ENCODE peak calls at places on chromosome 18, in ten cellular contexts. B is astrocyte, Z is MM.1S, M is HepG2, W is fibroblast of lung, R is PC-9, V is HCT116, I is hepatocyte, Y is endothelial cell of umbilical vein, L is neural progenitor cell. E is an unnamed sample.
A peak's percentile ranks its signal among the peaks of the same experiment; 100 is the strongest.

GRCh38 chr18:79988925-79989361 is 580 bp upstream of the TXNL4A start:
- DNase-seq in B (peak; percentile 44), Z (no peak), M (no peak), W (peak; percentile 66), R (peak; percentile 32), V (no peak), I (peak; percentile 69), Y (no peak), L (peak; percentile 66), E (peak; percentile 50)

GRCh38 chr18:60411715-60412114 is 39.1 kb upstream of the MC4R start:
- DNase-seq in B (no peak), Z (no peak), M (no peak), W (no peak), R (no peak), V (peak; percentile 15), I (peak; percentile 7), Y (no peak), L (peak; percentile 21), E (peak; percentile 16)

GRCh38 chr18:46406539-46406932 is 250.5 kb downstream of the LOXHD1 start:
- DNase-seq in B (no peak), Z (no peak), M (no peak), W (no peak), R (no peak), V (no peak), I (no peak), Y (no peak), L (no peak), E (no peak)

GRCh38 chr18:45638544-45638943 is 23.3 kb downstream of the SLC14A2 start:
- DNase-seq in B (no peak), Z (no peak), M (no peak), W (no peak), R (no peak), V (no peak), I (no peak), Y (no peak), L (no peak), E (no peak)

GRCh38 chr18:76633504-76634259 is 138.6 kb upstream of the ZNF516 start:
- DNase-seq in B (no peak), Z (no peak), M (no peak), W (no peak), R (no peak), V (no peak), I (no peak), Y (no peak), L (no peak), E (peak; percentile 19)

GRCh38 chr18:34094148-34094547 is 130.6 kb downstream of the NOL4 start:
- DNase-seq in B (no peak), Z (no peak), M (no peak), W (no peak), R (no peak), V (no peak), I (no peak), Y (no peak), L (no peak), E (no peak)

GRCh38 chr18:74631242-74632087 is 33.8 kb downstream of the ZNF407 start:
- DNase-seq in B (peak; percentile 44), Z (no peak), M (no peak), W (peak; percentile 76), R (no peak), V (no peak), I (no peak), Y (peak; percentile 61), L (no peak), E (no peak)

GRCh38 chr18:49460958-49461601 is 635 bp upstream of the DYM start:
- DNase-seq in B (peak; percentile 10), Z (no peak), M (no peak), W (no peak), R (no peak), V (no peak), I (no peak), Y (no peak), L (no peak), E (no peak)

GRCh38 chr18:48975817-48976649 is 25.3 kb upstream of the SMAD7 start:
- DNase-seq in B (peak; percentile 40), Z (peak; percentile 69), M (no peak), W (peak; percentile 57), R (peak; percentile 74), V (no peak), I (peak; percentile 90), Y (peak; percentile 35), L (peak; percentile 81), E (peak; percentile 71)

GRCh38 chr18:68735498-68736343 is 20.8 kb upstream of the TMX3 start:
- DNase-seq in B (peak; percentile 50), Z (peak; percentile 47), M (peak; percentile 28), W (peak; percentile 79), R (peak; percentile 3), V (peak; percentile 23), I (peak; percentile 52), Y (peak; percentile 61), L (peak; percentile 52), E (peak; percentile 78)

GRCh38 chr18:31553800-31554199 is 37.9 kb upstream of the TTR start:
- DNase-seq in B (no peak), Z (no peak), M (no peak), W (no peak), R (no peak), V (peak; percentile 13), I (no peak), Y (no peak), L (no peak), E (peak; percentile 35)

GRCh38 chr18:46374850-46375249 is 270.7 kb downstream of the HAUS1 start:
- DNase-seq in B (no peak), Z (peak; percentile 24), M (no peak), W (no peak), R (peak; percentile 77), V (no peak), I (peak; percentile 31), Y (no peak), L (peak; percentile 24), E (no peak)

GRCh38 chr18:5466256-5466655 is 77.5 kb downstream of the EPB41L3 start:
- DNase-seq in B (no peak), Z (no peak), M (no peak), W (no peak), R (no peak), V (no peak), I (no peak), Y (peak; percentile 50), L (no peak), E (no peak)

GRCh38 chr18:36843784-36844183 is 14.9 kb downstream of the KIAA1328 start:
- DNase-seq in B (no peak), Z (peak; percentile 25), M (no peak), W (peak; percentile 20), R (no peak), V (no peak), I (no peak), Y (no peak), L (no peak), E (no peak)

DNA sequence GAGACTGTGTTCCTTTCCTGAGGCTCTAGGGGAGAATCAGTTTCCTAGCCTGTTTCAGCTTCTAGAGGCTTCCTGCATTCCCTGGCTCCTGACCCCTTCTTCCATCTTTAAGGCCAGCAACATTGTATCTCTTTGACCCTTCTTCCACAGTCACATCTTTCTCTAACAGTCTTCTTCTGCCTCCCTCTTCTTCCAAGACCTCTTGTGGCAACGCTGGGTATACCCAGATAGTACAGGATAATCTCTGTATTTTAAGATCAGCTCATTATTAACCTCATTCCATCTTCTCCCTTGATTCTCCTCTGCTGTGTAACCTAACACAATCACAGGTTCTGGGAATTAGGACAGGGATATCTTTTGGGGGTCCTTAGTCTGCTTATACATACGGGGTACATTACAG is 8.9 kb upstream of the MYL12A start:
- DNase-seq in B (no peak), Z (no peak), M (no peak), W (no peak), R (no peak), V (no peak), I (no peak), Y (no peak), L (no peak), E (no peak)
- TF ChIP-seq CTCF in B (no peak), Z (no peak), M (peak; percentile 12), W (peak; percentile 15), R (peak; percentile 29), V (no peak), I (no peak), Y (no peak), L (no peak), E (peak; percentile 33)

GRCh38 chr18:78972930-78973331 is 6.7 kb upstream of the SALL3 start:
- DNase-seq in B (no peak), Z (no peak), M (no peak), W (no peak), R (no peak), V (no peak), I (no peak), Y (no peak), L (peak; percentile 29), E (no peak)
- TF ChIP-seq EZH2 in B (peak; percentile 37), Z (no peak), M (no peak), W (no peak), R (no peak), V (no peak), I (no peak), Y (no peak), L (peak; percentile 67), E (no peak)

GRCh38 chr18:35619468-35619867 is 37.9 kb downstream of the GALNT1 start:
- DNase-seq in B (peak; percentile 29), Z (no peak), M (no peak), W (no peak), R (no peak), V (no peak), I (no peak), Y (peak; percentile 39), L (no peak), E (no peak)
- H3K4me1 ChIP-seq in B (peaks cover 30% of the 10 kb centered on the region), Z (peaks cover 20% of the 10 kb centered on the region), M (no peaks in the 10 kb centered on the region), W (no peaks in the 10 kb centered on the region), R (peaks cover 10% of the 10 kb centered on the region), V (peaks cover 6% of the 10 kb centered on the region), I (peaks cover 28% of the 10 kb centered on the region), Y (peaks cover 74% of the 10 kb centered on the region), L (peaks cover 33% of the 10 kb centered on the region), E (peaks cover 4% of the 10 kb centered on the region)

GRCh38 chr18:11830585-11830984 is 20.6 kb upstream of the CHMP1B start:
- DNase-seq in B (no peak), Z (no peak), M (no peak), W (no peak), R (no peak), V (no peak), I (no peak), Y (no peak), L (no peak), E (no peak)

GRCh38 chr18:11827963-11828362 is 23.2 kb upstream of the CHMP1B start:
- DNase-seq in B (no peak), Z (no peak), M (no peak), W (no peak), R (no peak), V (no peak), I (no peak), Y (no peak), L (no peak), E (no peak)

GRCh38 chr18:11828772-11829432 is 22.3 kb upstream of the CHMP1B start:
- DNase-seq in B (no peak), Z (no peak), M (no peak), W (no peak), R (no peak), V (no peak), I (no peak), Y (no peak), L (no peak), E (no peak)

GRCh38 chr18:11823545-11823944 is 27.7 kb upstream of the CHMP1B start:
- DNase-seq in B (no peak), Z (no peak), M (no peak), W (no peak), R (no peak), V (no peak), I (no peak), Y (no peak), L (no peak), E (no peak)

DNA sequence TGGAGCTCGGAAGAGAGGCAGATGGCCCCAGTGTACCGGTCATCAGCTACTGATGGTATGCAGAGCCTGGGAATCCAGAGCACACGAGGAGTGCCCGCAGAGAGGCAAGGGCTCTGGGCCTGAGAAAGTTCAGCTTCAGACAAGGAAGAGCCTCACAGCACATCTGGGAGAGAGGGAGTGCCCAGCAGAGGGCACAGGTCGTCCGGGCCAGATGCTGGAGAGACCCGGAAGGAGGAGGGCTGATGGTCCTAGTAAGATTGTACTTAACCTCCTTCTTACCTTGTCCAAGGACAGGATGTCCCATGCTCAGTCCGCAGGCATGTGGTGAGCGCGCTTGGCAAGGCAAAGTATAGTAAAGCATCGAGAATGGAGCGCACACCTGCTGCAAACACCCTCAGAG is 24.4 kb upstream of the CHMP1B start:
- DNase-seq in B (no peak), Z (no peak), M (peak; percentile 34), W (no peak), R (no peak), V (no peak), I (no peak), Y (no peak), L (no peak), E (no peak)
- TF ChIP-seq CTCF in B (no peak), Z (no peak), M (peak; percentile 82), W (no peak), R (no peak), V (no peak), I (no peak), Y (no peak), L (peak; percentile 21), E (no peak)